ENCODE peak calls at places on chromosomes 13 and 19, in six cellular contexts. One of them, this sample, is unnamed.

GRCh38 chr13:27006519-27007161 is 165.0 kb downstream of the USP12 start:
- DNase-seq in astrocyte of the spinal cord: no peak
- DNase-seq in thoracic aorta: no peak
- DNase-seq in fibroblast of pulmonary artery: peak; percentile 36
- DNase-seq in WTC11: peak; percentile 42
- DNase-seq in fibroblast of lung: peak; percentile 34
- DNase-seq in this sample: no peak

GRCh38 chr13:98173431-98173921 is 3.6 kb downstream of the RNF113B start:
- DNase-seq in fibroblast of pulmonary artery: peak; percentile 90
- DNase-seq in WTC11: no peak
- DNase-seq in astrocyte of the spinal cord: peak; percentile 96
- DNase-seq in thoracic aorta: no peak
- DNase-seq in fibroblast of lung: peak; percentile 100
- DNase-seq in this sample: no peak

GRCh38 chr13:113651511-113652403 is 6.2 kb downstream of the ATP4B start:
- DNase-seq in thoracic aorta: no peak
- DNase-seq in astrocyte of the spinal cord: no peak
- DNase-seq in fibroblast of pulmonary artery: no peak
- DNase-seq in WTC11: peak; percentile 9
- DNase-seq in fibroblast of lung: no peak
- DNase-seq in this sample: peak; percentile 35

GRCh38 chr13:98648141-98648540 is 71.2 kb upstream of the STK24 start:
- DNase-seq in WTC11: no peak
- DNase-seq in fibroblast of lung: no peak
- DNase-seq in fibroblast of pulmonary artery: no peak
- DNase-seq in thoracic aorta: no peak
- DNase-seq in astrocyte of the spinal cord: no peak
- DNase-seq in this sample: no peak

GRCh38 chr13:93882086-93882651 is 597.3 kb downstream of the DCT start:
- DNase-seq in fibroblast of lung: peak; percentile 43
- DNase-seq in astrocyte of the spinal cord: no peak
- DNase-seq in thoracic aorta: no peak
- DNase-seq in WTC11: no peak
- DNase-seq in fibroblast of pulmonary artery: no peak
- DNase-seq in this sample: no peak

GRCh38 chr19:42099336-42099925 is 23.5 kb downstream of the ZNF574 start:
- DNase-seq in WTC11: no peak
- DNase-seq in thoracic aorta: no peak
- DNase-seq in astrocyte of the spinal cord: no peak
- DNase-seq in fibroblast of lung: no peak
- DNase-seq in fibroblast of pulmonary artery: no peak
- DNase-seq in this sample: no peak

GRCh38 chr13:76019421-76020044 is 383.4 kb downstream of the LMO7 start:
- DNase-seq in fibroblast of pulmonary artery: no peak
- DNase-seq in fibroblast of lung: peak; percentile 18
- DNase-seq in WTC11: peak; percentile 74
- DNase-seq in thoracic aorta: no peak
- DNase-seq in astrocyte of the spinal cord: peak; percentile 11
- DNase-seq in this sample: no peak

GRCh38 chr19:14383898-14384669 is 2.8 kb downstream of the ADGRE5 start:
- DNase-seq in fibroblast of pulmonary artery: peak; percentile 45
- DNase-seq in fibroblast of lung: peak; percentile 62
- DNase-seq in WTC11: no peak
- DNase-seq in astrocyte of the spinal cord: peak; percentile 34
- DNase-seq in thoracic aorta: no peak
- DNase-seq in this sample: no peak

GRCh38 chr13:76210262-76210661 is 574.1 kb downstream of the LMO7 start:
- DNase-seq in astrocyte of the spinal cord: no peak
- DNase-seq in WTC11: no peak
- DNase-seq in fibroblast of pulmonary artery: no peak
- DNase-seq in fibroblast of lung: peak; percentile 56
- DNase-seq in thoracic aorta: no peak
- DNase-seq in this sample: no peak

GRCh38 chr19:43700368-43701015 is 15.4 kb upstream of the IRGC start:
- DNase-seq in fibroblast of pulmonary artery: peak; percentile 76
- DNase-seq in astrocyte of the spinal cord: peak; percentile 83
- DNase-seq in thoracic aorta: no peak
- DNase-seq in fibroblast of lung: peak; percentile 85
- DNase-seq in WTC11: no peak
- DNase-seq in this sample: no peak

GRCh38 chr19:10565028-10565566 is 713 bp downstream of the KRI1 start:
- DNase-seq in fibroblast of pulmonary artery: peak; percentile 32
- DNase-seq in astrocyte of the spinal cord: peak; percentile 32
- DNase-seq in fibroblast of lung: peak; percentile 20
- DNase-seq in thoracic aorta: no peak
- DNase-seq in WTC11: peak; percentile 63
- DNase-seq in this sample: no peak

GRCh38 chr13:85137516-85137915 is 661.7 kb downstream of the SLITRK6 start:
- DNase-seq in WTC11: no peak
- DNase-seq in thoracic aorta: no peak
- DNase-seq in fibroblast of lung: no peak
- DNase-seq in fibroblast of pulmonary artery: no peak
- DNase-seq in astrocyte of the spinal cord: no peak
- DNase-seq in this sample: no peak

GRCh38 chr13:102677122-102677521 is 17.7 kb downstream of the METTL21C start:
- DNase-seq in fibroblast of lung: no peak
- DNase-seq in thoracic aorta: no peak
- DNase-seq in WTC11: no peak
- DNase-seq in astrocyte of the spinal cord: no peak
- DNase-seq in fibroblast of pulmonary artery: no peak
- DNase-seq in this sample: no peak
- TF ChIP-seq CTCF in fibroblast of lung: no peak
- TF ChIP-seq CTCF in thoracic aorta: no peak
- TF ChIP-seq CTCF in WTC11: no peak
- TF ChIP-seq CTCF in astrocyte of the spinal cord: no peak
- TF ChIP-seq CTCF in fibroblast of pulmonary artery: no peak
- TF ChIP-seq CTCF in this sample: no peak

DNA sequence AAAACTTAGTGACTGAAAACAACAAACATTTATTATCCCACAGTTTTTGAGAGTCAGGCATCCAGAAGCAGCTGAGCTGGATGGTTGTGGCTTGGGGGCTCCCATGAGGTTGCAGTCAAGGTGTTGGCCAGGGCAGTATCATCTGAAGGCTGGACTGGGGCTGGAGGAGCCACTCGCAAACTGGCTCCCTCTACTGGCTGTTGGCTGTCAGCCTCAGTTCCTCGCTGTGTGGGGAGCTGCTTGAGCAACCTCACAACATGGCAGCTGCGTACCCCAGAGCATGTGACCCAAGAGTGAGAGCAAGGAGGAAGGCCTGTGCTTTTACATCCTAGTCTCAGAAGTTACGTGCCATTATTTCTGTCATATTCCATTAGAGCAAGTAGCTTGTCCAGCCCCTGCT is 9.7 kb downstream of the YJU2 start:
- DNase-seq in fibroblast of lung: no peak
- DNase-seq in astrocyte of the spinal cord: no peak
- DNase-seq in WTC11: no peak
- DNase-seq in thoracic aorta: no peak
- DNase-seq in fibroblast of pulmonary artery: no peak
- DNase-seq in this sample: no peak
- TF ChIP-seq CTCF in fibroblast of lung: no peak
- TF ChIP-seq CTCF in astrocyte of the spinal cord: peak; percentile 7
- TF ChIP-seq CTCF in WTC11: no peak
- TF ChIP-seq CTCF in thoracic aorta: no peak
- TF ChIP-seq CTCF in fibroblast of pulmonary artery: no peak
- TF ChIP-seq CTCF in this sample: no peak

GRCh38 chr13:35191883-35192282 is 249.8 kb downstream of the NBEA start:
- DNase-seq in fibroblast of pulmonary artery: peak; percentile 10
- DNase-seq in fibroblast of lung: no peak
- DNase-seq in WTC11: no peak
- DNase-seq in astrocyte of the spinal cord: no peak
- DNase-seq in thoracic aorta: no peak
- DNase-seq in this sample: no peak
- TF ChIP-seq CTCF in fibroblast of pulmonary artery: no peak
- TF ChIP-seq CTCF in fibroblast of lung: no peak
- TF ChIP-seq CTCF in WTC11: no peak
- TF ChIP-seq CTCF in astrocyte of the spinal cord: no peak
- TF ChIP-seq CTCF in thoracic aorta: no peak
- TF ChIP-seq CTCF in this sample: no peak

GRCh38 chr19:2579678-2580280 is 103.9 kb downstream of the GADD45B start:
- DNase-seq in WTC11: no peak
- DNase-seq in fibroblast of lung: no peak
- DNase-seq in fibroblast of pulmonary artery: no peak
- DNase-seq in astrocyte of the spinal cord: no peak
- DNase-seq in thoracic aorta: no peak
- DNase-seq in this sample: no peak
- TF ChIP-seq CTCF in WTC11: no peak
- TF ChIP-seq CTCF in fibroblast of lung: no peak
- TF ChIP-seq CTCF in fibroblast of pulmonary artery: no peak
- TF ChIP-seq CTCF in astrocyte of the spinal cord: no peak
- TF ChIP-seq CTCF in thoracic aorta: no peak
- TF ChIP-seq CTCF in this sample: peak; percentile 56

DNA sequence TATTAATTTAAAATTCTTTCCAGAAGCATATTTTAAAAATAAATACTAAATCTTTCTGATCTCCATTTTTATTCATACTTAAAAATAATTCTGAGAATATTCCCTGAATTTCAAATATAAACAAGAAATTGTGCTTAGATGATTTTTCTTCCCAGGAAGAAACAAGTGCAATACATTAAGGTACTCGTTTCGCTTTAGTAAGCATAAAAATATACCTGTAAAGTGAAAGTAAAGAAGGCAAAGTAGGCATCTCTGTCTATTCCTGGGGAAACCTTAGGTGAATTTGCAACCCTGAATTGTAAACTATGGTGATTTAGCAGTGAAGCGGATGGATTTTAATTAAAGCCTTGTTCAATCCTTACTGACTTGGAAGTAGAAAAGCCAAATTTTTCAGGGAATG is 354.2 kb downstream of the DIAPH3 start:
- DNase-seq in astrocyte of the spinal cord: no peak
- DNase-seq in thoracic aorta: no peak
- DNase-seq in fibroblast of pulmonary artery: no peak
- DNase-seq in fibroblast of lung: no peak
- DNase-seq in WTC11: no peak
- DNase-seq in this sample: no peak
- TF ChIP-seq CTCF in astrocyte of the spinal cord: no peak
- TF ChIP-seq CTCF in thoracic aorta: no peak
- TF ChIP-seq CTCF in fibroblast of pulmonary artery: no peak
- TF ChIP-seq CTCF in fibroblast of lung: no peak
- TF ChIP-seq CTCF in WTC11: no peak
- TF ChIP-seq CTCF in this sample: no peak

DNA sequence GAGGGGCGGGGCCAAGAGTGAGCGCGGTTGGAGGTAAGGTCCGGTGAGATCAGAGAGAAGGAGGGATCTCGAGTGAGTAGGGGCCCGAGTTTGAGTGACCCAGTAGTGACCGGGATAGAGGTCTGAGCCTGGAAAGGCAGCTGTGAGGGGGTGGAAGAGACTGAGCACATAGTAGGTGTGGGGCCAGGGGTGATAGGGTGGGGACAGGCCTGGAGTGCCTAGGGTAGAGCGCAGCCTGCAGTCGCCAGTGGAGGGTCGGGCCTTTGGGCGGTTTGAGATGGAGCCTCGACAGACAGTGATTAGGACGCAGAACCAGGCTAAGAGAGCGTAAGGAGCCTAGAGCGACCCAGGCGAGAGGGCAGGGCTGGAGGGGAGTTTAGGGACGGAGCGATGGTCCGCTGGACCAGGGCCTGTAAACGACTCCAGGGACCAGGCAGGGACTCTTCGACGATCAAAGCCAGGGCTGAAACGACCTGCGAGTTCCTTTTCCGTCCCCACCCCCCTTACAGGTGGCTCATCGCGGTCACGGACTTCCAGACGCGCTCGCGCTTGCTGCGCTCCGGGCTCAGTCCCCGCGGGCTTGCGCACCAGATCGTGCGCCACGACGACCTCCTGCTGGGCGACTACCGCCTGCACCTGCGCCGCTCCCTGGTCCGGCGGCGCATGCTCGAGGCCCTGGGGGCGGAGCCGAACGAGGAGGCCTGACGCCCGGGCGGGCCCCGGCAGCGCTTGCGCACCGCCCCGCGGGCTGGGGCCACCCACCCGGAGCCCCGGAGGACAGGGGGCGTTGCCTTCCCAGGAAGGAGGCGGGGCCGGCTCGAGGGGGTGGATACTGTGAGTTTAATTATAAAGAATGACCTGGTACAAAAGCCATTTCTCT is 9.4 kb downstream of the C19orf81 start:
- DNase-seq in thoracic aorta: no peak
- DNase-seq in WTC11: peak; percentile 95
- DNase-seq in astrocyte of the spinal cord: peak; percentile 3
- DNase-seq in fibroblast of lung: peak; percentile 10
- DNase-seq in fibroblast of pulmonary artery: peak; percentile 84
- DNase-seq in this sample: peak; percentile 75
- TF ChIP-seq CTCF in thoracic aorta: no peak
- TF ChIP-seq CTCF in WTC11: no peak
- TF ChIP-seq CTCF in astrocyte of the spinal cord: no peak
- TF ChIP-seq CTCF in fibroblast of lung: no peak
- TF ChIP-seq CTCF in fibroblast of pulmonary artery: no peak
- TF ChIP-seq CTCF in this sample: no peak

GRCh38 chr19:48540110-48540509 is 11.9 kb upstream of the SULT2B1 start:
- DNase-seq in thoracic aorta: no peak
- DNase-seq in fibroblast of lung: no peak
- DNase-seq in WTC11: no peak
- DNase-seq in astrocyte of the spinal cord: no peak
- DNase-seq in fibroblast of pulmonary artery: no peak
- DNase-seq in this sample: no peak
- TF ChIP-seq CTCF in thoracic aorta: no peak
- TF ChIP-seq CTCF in fibroblast of lung: no peak
- TF ChIP-seq CTCF in WTC11: no peak
- TF ChIP-seq CTCF in astrocyte of the spinal cord: no peak
- TF ChIP-seq CTCF in fibroblast of pulmonary artery: no peak
- TF ChIP-seq CTCF in this sample: no peak

GRCh38 chr19:56080669-56081401 is 40.3 kb downstream of the ZNF787 start:
- DNase-seq in fibroblast of pulmonary artery: peak; percentile 87
- DNase-seq in fibroblast of lung: peak; percentile 65
- DNase-seq in thoracic aorta: no peak
- DNase-seq in astrocyte of the spinal cord: peak; percentile 70
- DNase-seq in WTC11: peak; percentile 91
- DNase-seq in this sample: peak; percentile 77
- TF ChIP-seq CTCF in fibroblast of pulmonary artery: peak; percentile 58
- TF ChIP-seq CTCF in fibroblast of lung: peak; percentile 59
- TF ChIP-seq CTCF in thoracic aorta: peak; percentile 30
- TF ChIP-seq CTCF in astrocyte of the spinal cord: peak; percentile 65
- TF ChIP-seq CTCF in WTC11: peak; percentile 64
- TF ChIP-seq CTCF in this sample: peak; percentile 51